ENCODE peak calls at places on chromosomes 11 and 22, in ten cellular contexts. One of them, this sample, is unnamed.

GRCh38 chr11:109405671-109406070 is 16.3 kb upstream of the C11orf87 start:
- DNase-seq in upper lobe of right lung: no peak
- DNase-seq in RWPE1: no peak
- DNase-seq in fibroblast of lung: peak
- DNase-seq in astrocyte of the spinal cord: peak
- DNase-seq in OCI-LY7: no peak
- DNase-seq in left lung: no peak
- DNase-seq in progenitor cell of endocrine pancreas: no peak
- DNase-seq in psoas muscle: no peak
- DNase-seq in ovary: no peak
- DNase-seq in this sample: no peak

GRCh38 chr11:123585721-123586120 is 68.7 kb downstream of the SCN3B start:
- DNase-seq in upper lobe of right lung: no peak
- DNase-seq in RWPE1: no peak
- DNase-seq in fibroblast of lung: no peak
- DNase-seq in astrocyte of the spinal cord: no peak
- DNase-seq in OCI-LY7: no peak
- DNase-seq in left lung: no peak
- DNase-seq in progenitor cell of endocrine pancreas: no peak
- DNase-seq in psoas muscle: no peak
- DNase-seq in ovary: no peak
- DNase-seq in this sample: no peak

GRCh38 chr11:77191823-77192495 is 63.9 kb downstream of the MYO7A start:
- DNase-seq in upper lobe of right lung: peak
- DNase-seq in RWPE1: peak
- DNase-seq in fibroblast of lung: peak
- DNase-seq in astrocyte of the spinal cord: peak
- DNase-seq in OCI-LY7: peak
- DNase-seq in left lung: no peak
- DNase-seq in progenitor cell of endocrine pancreas: peak
- DNase-seq in psoas muscle: no peak
- DNase-seq in ovary: peak
- DNase-seq in this sample: peak

GRCh38 chr11:118067006-118067405 is 9.9 kb upstream of the TMPRSS4 start:
- DNase-seq in upper lobe of right lung: no peak
- DNase-seq in RWPE1: no peak
- DNase-seq in fibroblast of lung: no peak
- DNase-seq in astrocyte of the spinal cord: no peak
- DNase-seq in OCI-LY7: no peak
- DNase-seq in left lung: no peak
- DNase-seq in progenitor cell of endocrine pancreas: no peak
- DNase-seq in psoas muscle: no peak
- DNase-seq in ovary: no peak
- DNase-seq in this sample: no peak

GRCh38 chr11:40328890-40329617 is 1130.4 kb downstream of the LRRC4C start:
- DNase-seq in upper lobe of right lung: no peak
- DNase-seq in RWPE1: peak
- DNase-seq in fibroblast of lung: peak
- DNase-seq in astrocyte of the spinal cord: peak
- DNase-seq in OCI-LY7: no peak
- DNase-seq in left lung: no peak
- DNase-seq in progenitor cell of endocrine pancreas: no peak
- DNase-seq in psoas muscle: no peak
- DNase-seq in ovary: no peak
- DNase-seq in this sample: no peak

GRCh38 chr11:33634291-33634834 is 66.3 kb downstream of the C11orf91 start:
- DNase-seq in upper lobe of right lung: no peak
- DNase-seq in RWPE1: peak
- DNase-seq in fibroblast of lung: peak
- DNase-seq in astrocyte of the spinal cord: peak
- DNase-seq in OCI-LY7: no peak
- DNase-seq in left lung: no peak
- DNase-seq in progenitor cell of endocrine pancreas: no peak
- DNase-seq in psoas muscle: no peak
- DNase-seq in ovary: no peak
- DNase-seq in this sample: no peak

GRCh38 chr11:126310229-126310991 is 6.5 kb downstream of the DCPS start:
- DNase-seq in upper lobe of right lung: peak
- DNase-seq in RWPE1: peak
- DNase-seq in fibroblast of lung: peak
- DNase-seq in astrocyte of the spinal cord: peak
- DNase-seq in OCI-LY7: peak
- DNase-seq in left lung: peak
- DNase-seq in progenitor cell of endocrine pancreas: peak
- DNase-seq in psoas muscle: peak
- DNase-seq in ovary: peak
- DNase-seq in this sample: peak

GRCh38 chr22:49427341-49427740 is 400.3 kb downstream of the BRD1 start:
- DNase-seq in upper lobe of right lung: no peak
- DNase-seq in RWPE1: no peak
- DNase-seq in fibroblast of lung: no peak
- DNase-seq in astrocyte of the spinal cord: no peak
- DNase-seq in OCI-LY7: no peak
- DNase-seq in left lung: no peak
- DNase-seq in progenitor cell of endocrine pancreas: no peak
- DNase-seq in psoas muscle: no peak
- DNase-seq in ovary: no peak
- DNase-seq in this sample: no peak

GRCh38 chr22:35582861-35583670 is 34.1 kb downstream of the MB start:
- DNase-seq in upper lobe of right lung: no peak
- DNase-seq in RWPE1: peak
- DNase-seq in fibroblast of lung: peak
- DNase-seq in astrocyte of the spinal cord: peak
- DNase-seq in OCI-LY7: peak
- DNase-seq in left lung: peak
- DNase-seq in progenitor cell of endocrine pancreas: peak
- DNase-seq in psoas muscle: peak
- DNase-seq in ovary: peak
- DNase-seq in this sample: peak

GRCh38 chr11:127965947-127966668 is 621.2 kb downstream of the ETS1 start:
- DNase-seq in upper lobe of right lung: no peak
- DNase-seq in RWPE1: no peak
- DNase-seq in fibroblast of lung: peak
- DNase-seq in astrocyte of the spinal cord: no peak
- DNase-seq in OCI-LY7: no peak
- DNase-seq in left lung: no peak
- DNase-seq in progenitor cell of endocrine pancreas: no peak
- DNase-seq in psoas muscle: no peak
- DNase-seq in ovary: no peak
- DNase-seq in this sample: no peak

GRCh38 chr11:68213135-68213515 is at the start of gene KMT5B:
- DNase-seq in upper lobe of right lung: peak
- DNase-seq in RWPE1: peak
- DNase-seq in fibroblast of lung: no peak
- DNase-seq in astrocyte of the spinal cord: peak
- DNase-seq in OCI-LY7: no peak
- DNase-seq in left lung: no peak
- DNase-seq in progenitor cell of endocrine pancreas: no peak
- DNase-seq in psoas muscle: no peak
- DNase-seq in ovary: peak
- DNase-seq in this sample: peak

GRCh38 chr11:68214173-68215086 is 1.3 kb upstream of the KMT5B start:
- DNase-seq in upper lobe of right lung: peak
- DNase-seq in RWPE1: no peak
- DNase-seq in fibroblast of lung: no peak
- DNase-seq in astrocyte of the spinal cord: no peak
- DNase-seq in OCI-LY7: no peak
- DNase-seq in left lung: peak
- DNase-seq in progenitor cell of endocrine pancreas: peak
- DNase-seq in psoas muscle: peak
- DNase-seq in ovary: peak
- DNase-seq in this sample: peak

GRCh38 chr11:68212421-68213134 is 518 bp downstream of the KMT5B start:
- DNase-seq in upper lobe of right lung: peak
- DNase-seq in RWPE1: peak
- DNase-seq in fibroblast of lung: peak
- DNase-seq in astrocyte of the spinal cord: peak
- DNase-seq in OCI-LY7: peak
- DNase-seq in left lung: peak
- DNase-seq in progenitor cell of endocrine pancreas: peak
- DNase-seq in psoas muscle: peak
- DNase-seq in ovary: peak
- DNase-seq in this sample: peak

GRCh38 chr11:68215087-68215445 is 2.0 kb upstream of the KMT5B start:
- DNase-seq in upper lobe of right lung: peak
- DNase-seq in RWPE1: no peak
- DNase-seq in fibroblast of lung: no peak
- DNase-seq in astrocyte of the spinal cord: no peak
- DNase-seq in OCI-LY7: no peak
- DNase-seq in left lung: no peak
- DNase-seq in progenitor cell of endocrine pancreas: no peak
- DNase-seq in psoas muscle: no peak
- DNase-seq in ovary: peak
- DNase-seq in this sample: peak

GRCh38 chr11:68213555-68214172 is 568 bp upstream of the KMT5B start:
- DNase-seq in upper lobe of right lung: peak
- DNase-seq in RWPE1: peak
- DNase-seq in fibroblast of lung: peak
- DNase-seq in astrocyte of the spinal cord: peak
- DNase-seq in OCI-LY7: peak
- DNase-seq in left lung: peak
- DNase-seq in progenitor cell of endocrine pancreas: peak
- DNase-seq in psoas muscle: peak
- DNase-seq in ovary: peak
- DNase-seq in this sample: peak
- TF ChIP-seq CTCF in upper lobe of right lung: no peak
- TF ChIP-seq CTCF in RWPE1: no peak
- TF ChIP-seq CTCF in fibroblast of lung: no peak
- TF ChIP-seq CTCF in astrocyte of the spinal cord: no peak
- TF ChIP-seq CTCF in OCI-LY7: no peak
- TF ChIP-seq CTCF in left lung: no peak
- TF ChIP-seq CTCF in progenitor cell of endocrine pancreas: no peak
- TF ChIP-seq CTCF in psoas muscle: no peak
- TF ChIP-seq CTCF in ovary: peak
- TF ChIP-seq CTCF in this sample: no peak

DNA sequence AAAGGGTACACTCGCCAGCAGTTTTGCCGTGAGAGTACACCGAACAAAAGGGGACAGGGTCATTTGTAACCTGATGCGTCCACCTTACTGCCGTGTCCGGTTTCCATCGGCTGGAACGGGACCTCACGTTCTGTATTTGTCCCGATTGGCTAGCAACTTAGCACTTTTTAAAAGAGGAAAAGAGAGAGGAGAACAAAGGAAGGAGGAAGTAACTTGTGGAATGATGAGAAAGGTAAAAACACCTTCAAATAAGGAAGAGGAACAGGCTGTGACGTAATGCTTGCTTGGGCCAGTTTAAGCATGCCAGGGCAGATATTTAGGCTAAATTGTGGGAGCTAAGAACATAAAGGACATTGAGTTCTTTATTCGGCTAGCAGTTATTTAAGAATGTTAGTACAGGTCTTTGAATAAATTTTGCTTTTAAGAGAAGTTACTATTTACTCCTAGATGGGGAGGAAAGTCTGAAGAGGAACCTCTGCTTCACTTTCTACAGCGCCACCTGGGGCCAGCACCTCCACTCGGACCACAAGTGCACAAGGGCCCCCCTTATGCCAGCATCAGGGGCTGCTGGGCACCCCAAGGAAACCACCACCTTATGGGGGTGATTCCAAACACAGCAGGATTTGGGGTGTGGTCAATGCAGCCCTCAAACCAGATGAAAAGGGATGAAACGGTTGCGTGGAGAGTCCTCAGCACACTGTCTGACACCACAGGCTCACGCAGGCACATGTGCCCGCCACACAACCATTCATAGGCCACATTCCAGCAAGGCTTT is 5.8 kb downstream of the ARSA start:
- DNase-seq in upper lobe of right lung: peak
- DNase-seq in RWPE1: no peak
- DNase-seq in fibroblast of lung: no peak
- DNase-seq in astrocyte of the spinal cord: no peak
- DNase-seq in OCI-LY7: peak
- DNase-seq in left lung: peak
- DNase-seq in progenitor cell of endocrine pancreas: no peak
- DNase-seq in psoas muscle: no peak
- DNase-seq in ovary: no peak
- DNase-seq in this sample: peak
- TF ChIP-seq CTCF in upper lobe of right lung: peak
- TF ChIP-seq CTCF in RWPE1: peak
- TF ChIP-seq CTCF in fibroblast of lung: peak
- TF ChIP-seq CTCF in astrocyte of the spinal cord: peak
- TF ChIP-seq CTCF in OCI-LY7: peak
- TF ChIP-seq CTCF in left lung: no peak
- TF ChIP-seq CTCF in progenitor cell of endocrine pancreas: peak
- TF ChIP-seq CTCF in psoas muscle: no peak
- TF ChIP-seq CTCF in ovary: no peak
- TF ChIP-seq CTCF in this sample: peak

GRCh38 chr11:102664001-102664752 is 39.0 kb upstream of the MMP20 start:
- DNase-seq in upper lobe of right lung: no peak
- DNase-seq in RWPE1: no peak
- DNase-seq in fibroblast of lung: no peak
- DNase-seq in astrocyte of the spinal cord: no peak
- DNase-seq in OCI-LY7: peak
- DNase-seq in left lung: no peak
- DNase-seq in progenitor cell of endocrine pancreas: no peak
- DNase-seq in psoas muscle: no peak
- DNase-seq in ovary: no peak
- DNase-seq in this sample: peak
- TF ChIP-seq CTCF in upper lobe of right lung: no peak
- TF ChIP-seq CTCF in RWPE1: no peak
- TF ChIP-seq CTCF in fibroblast of lung: no peak
- TF ChIP-seq CTCF in astrocyte of the spinal cord: peak
- TF ChIP-seq CTCF in OCI-LY7: peak
- TF ChIP-seq CTCF in left lung: no peak
- TF ChIP-seq CTCF in progenitor cell of endocrine pancreas: peak
- TF ChIP-seq CTCF in psoas muscle: no peak
- TF ChIP-seq CTCF in ovary: no peak
- TF ChIP-seq CTCF in this sample: peak

GRCh38 chr11:111148953-111149352 is 96.6 kb upstream of the POU2AF2 start:
- DNase-seq in upper lobe of right lung: no peak
- DNase-seq in RWPE1: no peak
- DNase-seq in fibroblast of lung: peak
- DNase-seq in astrocyte of the spinal cord: no peak
- DNase-seq in OCI-LY7: no peak
- DNase-seq in left lung: no peak
- DNase-seq in progenitor cell of endocrine pancreas: no peak
- DNase-seq in psoas muscle: no peak
- DNase-seq in ovary: no peak
- DNase-seq in this sample: no peak
- TF ChIP-seq CTCF in upper lobe of right lung: no peak
- TF ChIP-seq CTCF in RWPE1: no peak
- TF ChIP-seq CTCF in fibroblast of lung: no peak
- TF ChIP-seq CTCF in astrocyte of the spinal cord: no peak
- TF ChIP-seq CTCF in OCI-LY7: no peak
- TF ChIP-seq CTCF in left lung: no peak
- TF ChIP-seq CTCF in progenitor cell of endocrine pancreas: no peak
- TF ChIP-seq CTCF in psoas muscle: no peak
- TF ChIP-seq CTCF in ovary: no peak
- TF ChIP-seq CTCF in this sample: no peak

GRCh38 chr11:23127706-23128105 is 267.4 kb upstream of the CCDC179 start:
- DNase-seq in upper lobe of right lung: no peak
- DNase-seq in RWPE1: no peak
- DNase-seq in fibroblast of lung: no peak
- DNase-seq in astrocyte of the spinal cord: no peak
- DNase-seq in OCI-LY7: no peak
- DNase-seq in left lung: no peak
- DNase-seq in progenitor cell of endocrine pancreas: no peak
- DNase-seq in psoas muscle: no peak
- DNase-seq in ovary: no peak
- DNase-seq in this sample: no peak
- TF ChIP-seq CTCF in upper lobe of right lung: no peak
- TF ChIP-seq CTCF in RWPE1: no peak
- TF ChIP-seq CTCF in fibroblast of lung: no peak
- TF ChIP-seq CTCF in astrocyte of the spinal cord: no peak
- TF ChIP-seq CTCF in OCI-LY7: no peak
- TF ChIP-seq CTCF in left lung: no peak
- TF ChIP-seq CTCF in progenitor cell of endocrine pancreas: no peak
- TF ChIP-seq CTCF in psoas muscle: no peak
- TF ChIP-seq CTCF in ovary: no peak
- TF ChIP-seq CTCF in this sample: no peak

GRCh38 chr22:24107668-24108067 is 73.6 kb upstream of the SUSD2 start:
- DNase-seq in upper lobe of right lung: no peak
- DNase-seq in RWPE1: peak
- DNase-seq in fibroblast of lung: peak
- DNase-seq in astrocyte of the spinal cord: peak
- DNase-seq in OCI-LY7: no peak
- DNase-seq in left lung: peak
- DNase-seq in progenitor cell of endocrine pancreas: no peak
- DNase-seq in psoas muscle: peak
- DNase-seq in ovary: peak
- DNase-seq in this sample: no peak
- TF ChIP-seq CTCF in upper lobe of right lung: peak
- TF ChIP-seq CTCF in RWPE1: no peak
- TF ChIP-seq CTCF in fibroblast of lung: peak
- TF ChIP-seq CTCF in astrocyte of the spinal cord: peak
- TF ChIP-seq CTCF in OCI-LY7: no peak
- TF ChIP-seq CTCF in left lung: no peak
- TF ChIP-seq CTCF in progenitor cell of endocrine pancreas: no peak
- TF ChIP-seq CTCF in psoas muscle: peak
- TF ChIP-seq CTCF in ovary: peak
- TF ChIP-seq CTCF in this sample: no peak